ENCODE peak calls at places on chromosomes 7 and 10, in five cellular contexts. B is H1; U is heart right ventricle; O is CD8-positive, alpha-beta T cell; N is mammary epithelial cell. L is an unnamed sample. For H3K4me1, the result is how much of the 10 kb centered on the place peaks cover.

GRCh38 chr10:82653244-82653933 is 778.4 kb downstream of the NRG3 start:
- DNase-seq in U (no peak), O (no peak), B (peak), N (no peak), L (no peak)

GRCh38 chr7:23863209-23863798 is 153.3 kb downstream of the STK31 start:
- DNase-seq in B (no peak), N (peak), O (no peak), U (no peak), L (no peak)

GRCh38 chr7:6588566-6588965 is 1.3 kb upstream of the INTS15 start:
- DNase-seq in O (no peak), N (no peak), U (no peak), B (no peak), L (no peak)

GRCh38 chr10:69415049-69415448 is 1.7 kb downstream of the TACR2 start:
- DNase-seq in O (no peak), B (no peak), U (no peak), N (no peak), L (no peak)

GRCh38 chr10:31761156-31761555 is 167.5 kb downstream of the ARHGAP12 start:
- DNase-seq in B (no peak), O (no peak), U (no peak), N (no peak), L (no peak)

GRCh38 chr10:127937915-127938440 is 31.1 kb downstream of the PTPRE start:
- DNase-seq in O (no peak), U (no peak), N (no peak), B (no peak), L (no peak)

GRCh38 chr10:79498431-79498830 is 13.9 kb upstream of the EIF5AL1 start:
- DNase-seq in B (no peak), U (no peak), O (no peak), N (no peak), L (no peak)

GRCh38 chr7:45689011-45689796 is 115.0 kb downstream of the ADCY1 start:
- DNase-seq in O (no peak), N (peak), U (no peak), B (no peak), L (no peak)

GRCh38 chr7:64946772-64947171 is 43.7 kb downstream of the ZNF273 start:
- DNase-seq in U (no peak), O (no peak), B (no peak), N (no peak), L (no peak)

GRCh38 chr7:139976055-139976837 is 86.5 kb downstream of the PARP12 start:
- DNase-seq in B (no peak), U (no peak), O (no peak), N (no peak), L (no peak)

GRCh38 chr10:4623757-4624420 is 202.1 kb upstream of the AKR1E2 start:
- DNase-seq in N (peak), B (no peak), U (no peak), O (no peak), L (no peak)

GRCh38 chr7:24842029-24842428 is 84.8 kb upstream of the GSDME start:
- DNase-seq in U (no peak), O (no peak), N (no peak), B (no peak), L (no peak)

GRCh38 chr7:157667731-157668130 is 330.9 kb downstream of the DNAJB6 start:
- DNase-seq in B (no peak), N (no peak), O (no peak), U (no peak), L (peak)

GRCh38 chr10:58715056-58715455 is 202.4 kb downstream of the BICC1 start:
- DNase-seq in N (no peak), U (no peak), O (no peak), B (no peak), L (no peak)

GRCh38 chr10:77602913-77603528 is 34.6 kb downstream of the KCNMA1 start:
- DNase-seq in U (no peak), N (no peak), O (no peak), B (no peak), L (no peak)

GRCh38 chr7:127961787-127962463 is 69.3 kb downstream of the LRRC4 start:
- DNase-seq in N (no peak), U (no peak), O (no peak), B (no peak), L (no peak)

GRCh38 chr10:108913300-108913699 is 1010.0 kb downstream of the XPNPEP1 start:
- DNase-seq in O (no peak), B (no peak), N (no peak), U (no peak), L (no peak)

GRCh38 chr7:101986335-101986734 is 168.9 kb downstream of the CUX1 start:
- DNase-seq in U (no peak), B (no peak), N (no peak), O (no peak), L (peak)

GRCh38 chr10:31584098-31584631 is 265.1 kb downstream of the ZEB1 start:
- DNase-seq in U (peak), B (no peak), O (no peak), N (no peak), L (peak)

GRCh38 chr7:134991469-134992339 is 5.4 kb downstream of the AGBL3 start:
- DNase-seq in U (no peak), B (no peak), N (no peak), O (no peak), L (no peak)

GRCh38 chr7:44056681-44057080 is 8.7 kb downstream of the PGAM2 start:
- DNase-seq in N (no peak), B (no peak), U (no peak), O (no peak), L (no peak)

GRCh38 chr10:105352827-105353226 is 711.7 kb downstream of the SORCS3 start:
- DNase-seq in N (no peak), U (no peak), B (no peak), O (no peak), L (no peak)

GRCh38 chr10:1180836-1181235 is 124.7 kb downstream of the WDR37 start:
- DNase-seq in N (no peak), O (no peak), U (no peak), B (no peak), L (no peak)

GRCh38 chr10:80137926-80138325 is 5.4 kb downstream of the PLAC9 start:
- DNase-seq in O (no peak), U (no peak), N (no peak), B (no peak), L (no peak)

GRCh38 chr7:71497233-71497946 is 365.4 kb downstream of the GALNT17 start:
- DNase-seq in N (no peak), U (peak), O (no peak), B (no peak), L (no peak)

GRCh38 chr10:93916257-93917063 is 22.7 kb downstream of the SLC35G1 start:
- DNase-seq in U (no peak), N (peak), B (no peak), O (no peak), L (no peak)

GRCh38 chr7:22352812-22353340 is 4.1 kb downstream of the RAPGEF5 start:
- DNase-seq in N (no peak), U (no peak), B (no peak), O (no peak), L (no peak)

GRCh38 chr7:95365151-95365550 is 31.0 kb downstream of the PON3 start:
- DNase-seq in N (peak), B (no peak), O (no peak), U (no peak), L (no peak)

GRCh38 chr10:25036381-25036780 is 20.0 kb downstream of the THNSL1 start:
- DNase-seq in U (no peak), O (no peak), B (no peak), N (no peak), L (no peak)

GRCh38 chr7:28202222-28202621 is 21.6 kb upstream of the JAZF1 start:
- DNase-seq in U (no peak), O (no peak), B (no peak), N (no peak), L (no peak)
- H3K4me1 ChIP-seq in U (under half), O (under half), B (under half), N (under half), L (under half)

DNA sequence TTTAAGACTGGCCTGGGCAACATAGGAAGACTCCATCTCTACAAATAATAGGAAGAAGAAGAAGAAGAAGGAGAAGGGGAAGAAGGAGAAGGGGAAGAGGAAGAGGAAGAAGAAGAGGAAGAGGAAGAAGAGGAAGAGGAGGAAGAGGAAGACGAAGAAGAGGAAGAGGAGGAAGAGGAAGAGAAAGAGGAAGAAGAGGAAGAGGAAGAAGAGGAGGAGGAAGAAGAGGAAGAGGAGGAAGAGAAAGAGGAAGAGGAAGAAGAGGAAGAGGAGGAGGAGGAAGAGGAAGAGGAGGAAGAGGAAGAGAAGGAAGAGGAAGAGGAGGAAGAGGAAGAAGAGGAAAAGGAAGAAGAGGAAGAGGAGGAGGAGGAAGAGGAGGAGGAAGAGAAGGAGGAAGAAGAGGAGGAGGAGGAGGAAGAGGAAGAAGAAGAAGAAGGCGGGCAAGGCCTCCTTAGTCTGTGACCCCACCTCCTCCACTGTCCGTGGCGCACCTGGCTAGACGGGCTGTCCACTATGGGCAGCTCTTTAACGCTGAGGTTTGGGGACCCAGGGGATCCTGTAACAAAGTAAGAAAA is 28.8 kb upstream of the ZFAND2A start:
- DNase-seq in N (no peak), O (no peak), U (no peak), B (no peak), L (no peak)
- H3K4me1 ChIP-seq in N (under half), O (under half), U (under half), B (under half), L (under half)

GRCh38 chr7:129865932-129866214 is 86.9 kb downstream of the UBE2H start:
- DNase-seq in O (no peak), B (no peak), N (no peak), U (no peak), L (no peak)

GRCh38 chr7:129864042-129864441 is 88.7 kb downstream of the UBE2H start:
- DNase-seq in O (no peak), N (peak), B (no peak), U (no peak), L (no peak)

GRCh38 chr7:129862672-129863071 is 90.1 kb downstream of the UBE2H start:
- DNase-seq in O (no peak), B (no peak), U (no peak), N (no peak), L (no peak)

GRCh38 chr7:129866251-129866650 is 86.5 kb downstream of the UBE2H start:
- DNase-seq in N (no peak), U (no peak), O (no peak), B (no peak), L (no peak)

DNA sequence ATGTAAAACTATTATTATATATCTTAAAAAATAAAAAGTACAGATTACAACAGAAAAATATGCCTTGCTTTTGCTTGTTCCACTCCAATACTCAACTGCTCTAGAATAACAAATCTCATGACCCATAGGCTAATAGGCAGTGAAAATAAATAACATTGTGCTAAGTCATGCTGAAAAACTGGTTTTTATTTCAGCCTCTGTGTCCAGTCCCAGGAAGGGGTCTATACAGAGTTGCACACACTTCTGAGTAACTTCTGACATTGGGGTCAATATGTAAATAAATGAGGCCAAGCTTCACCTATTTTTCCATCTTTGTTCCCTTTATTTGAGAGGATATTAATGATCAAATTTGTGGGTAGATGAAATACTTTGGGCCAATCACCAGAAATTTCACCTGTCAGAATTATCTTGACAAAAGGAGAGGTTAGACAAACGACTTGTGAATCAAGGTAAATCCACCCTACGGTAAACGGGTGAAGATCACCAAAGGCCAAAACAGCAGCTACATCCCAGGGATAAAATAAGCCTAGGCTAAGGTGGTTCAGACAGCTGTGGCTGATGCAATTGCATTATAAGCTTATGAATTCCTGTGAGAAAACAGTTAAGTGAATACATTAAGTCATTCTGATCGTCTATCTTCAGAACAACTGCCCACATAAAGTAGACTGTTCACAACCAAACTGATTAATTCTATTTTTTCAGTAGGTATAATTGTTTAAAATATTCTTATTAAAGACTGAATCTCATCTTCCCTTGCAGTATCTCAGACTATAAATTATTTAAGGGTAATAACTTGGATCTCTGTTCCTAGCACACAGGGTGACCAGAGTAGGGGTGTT is 87.4 kb downstream of the UBE2H start:
- DNase-seq in U (no peak), N (no peak), O (no peak), B (no peak), L (no peak)
- H3K4me1 ChIP-seq in U (half or more), N (under half), O (under half), B (under half), L (under half)

GRCh38 chr10:91347529-91347928 is 62.6 kb upstream of the HECTD2 start:
- DNase-seq in N (peak), O (no peak), B (no peak), U (no peak), L (no peak)
- H3K4me1 ChIP-seq in N (under half), O (under half), B (under half), U (under half), L (under half)

DNA sequence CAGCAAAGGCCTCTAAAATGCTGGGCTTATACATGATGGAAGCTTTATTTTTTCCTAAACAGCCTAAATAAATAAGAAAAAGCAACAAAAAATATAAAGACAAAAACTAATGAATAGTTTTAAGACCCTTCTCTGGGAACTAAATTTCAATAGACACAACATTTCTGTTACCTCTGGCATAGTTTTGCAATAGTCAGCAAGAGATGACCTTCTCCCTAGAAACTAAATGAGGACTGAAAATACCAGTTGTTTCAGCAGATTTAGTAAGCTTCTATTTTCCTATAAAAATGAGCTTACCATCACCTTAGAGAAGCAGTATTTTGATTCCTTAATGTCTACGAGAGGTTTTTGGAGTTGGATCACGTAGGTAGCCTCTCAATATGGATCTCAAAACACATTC is 471.4 kb upstream of the NRP1 start:
- DNase-seq in B (no peak), N (no peak), U (no peak), O (no peak), L (no peak)
- H3K4me1 ChIP-seq in B (under half), N (under half), U (under half), O (under half), L (under half)

GRCh38 chr7:112263519-112263918 is 57.0 kb downstream of the ZNF277 start:
- DNase-seq in O (no peak), B (no peak), N (no peak), U (no peak), L (no peak)

GRCh38 chr7:112266595-112267270 is 60.2 kb downstream of the ZNF277 start:
- DNase-seq in O (no peak), N (peak), U (no peak), B (no peak), L (no peak)

GRCh38 chr7:112267944-112268691 is 61.6 kb downstream of the ZNF277 start:
- DNase-seq in B (no peak), U (no peak), N (no peak), O (no peak), L (no peak)

GRCh38 chr7:112262804-112263203 is 56.3 kb downstream of the ZNF277 start:
- DNase-seq in B (no peak), N (no peak), U (no peak), O (no peak), L (no peak)

DNA sequence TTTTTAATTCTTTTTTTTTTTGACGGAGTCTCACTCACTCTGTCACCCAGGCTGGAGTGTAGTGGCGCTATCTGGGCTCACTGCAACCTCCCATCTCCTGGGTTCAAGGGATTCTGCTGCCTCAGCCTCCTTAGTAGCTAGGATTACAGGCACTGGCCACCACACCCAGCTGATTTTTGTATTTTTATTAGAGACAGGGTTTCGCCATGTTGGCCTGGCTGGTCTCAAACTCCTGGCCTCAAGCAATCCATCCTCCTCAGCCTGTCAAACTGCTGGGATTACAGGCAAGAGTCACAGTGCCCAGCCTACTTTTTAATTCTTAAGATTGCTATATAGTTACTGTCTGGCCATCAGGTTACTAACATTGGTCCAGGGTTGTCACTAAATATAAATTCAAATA is 59.6 kb downstream of the ZNF277 start:
- DNase-seq in B (no peak), N (no peak), O (no peak), U (no peak), L (no peak)
- H3K4me1 ChIP-seq in B (under half), N (under half), O (under half), U (under half), L (under half)

GRCh38 chr10:29856295-29856694 is 203.1 kb downstream of the JCAD start:
- DNase-seq in O (no peak), N (no peak), U (no peak), B (no peak), L (no peak)

GRCh38 chr10:29860159-29860558 is 199.2 kb downstream of the JCAD start:
- DNase-seq in N (peak), U (no peak), B (no peak), O (no peak), L (no peak)

GRCh38 chr10:29859521-29860130 is 199.8 kb downstream of the JCAD start:
- DNase-seq in N (peak), O (no peak), U (no peak), B (no peak), L (no peak)

GRCh38 chr10:29857843-29858242 is 201.5 kb downstream of the JCAD start:
- DNase-seq in U (no peak), O (no peak), B (no peak), N (no peak), L (no peak)

DNA sequence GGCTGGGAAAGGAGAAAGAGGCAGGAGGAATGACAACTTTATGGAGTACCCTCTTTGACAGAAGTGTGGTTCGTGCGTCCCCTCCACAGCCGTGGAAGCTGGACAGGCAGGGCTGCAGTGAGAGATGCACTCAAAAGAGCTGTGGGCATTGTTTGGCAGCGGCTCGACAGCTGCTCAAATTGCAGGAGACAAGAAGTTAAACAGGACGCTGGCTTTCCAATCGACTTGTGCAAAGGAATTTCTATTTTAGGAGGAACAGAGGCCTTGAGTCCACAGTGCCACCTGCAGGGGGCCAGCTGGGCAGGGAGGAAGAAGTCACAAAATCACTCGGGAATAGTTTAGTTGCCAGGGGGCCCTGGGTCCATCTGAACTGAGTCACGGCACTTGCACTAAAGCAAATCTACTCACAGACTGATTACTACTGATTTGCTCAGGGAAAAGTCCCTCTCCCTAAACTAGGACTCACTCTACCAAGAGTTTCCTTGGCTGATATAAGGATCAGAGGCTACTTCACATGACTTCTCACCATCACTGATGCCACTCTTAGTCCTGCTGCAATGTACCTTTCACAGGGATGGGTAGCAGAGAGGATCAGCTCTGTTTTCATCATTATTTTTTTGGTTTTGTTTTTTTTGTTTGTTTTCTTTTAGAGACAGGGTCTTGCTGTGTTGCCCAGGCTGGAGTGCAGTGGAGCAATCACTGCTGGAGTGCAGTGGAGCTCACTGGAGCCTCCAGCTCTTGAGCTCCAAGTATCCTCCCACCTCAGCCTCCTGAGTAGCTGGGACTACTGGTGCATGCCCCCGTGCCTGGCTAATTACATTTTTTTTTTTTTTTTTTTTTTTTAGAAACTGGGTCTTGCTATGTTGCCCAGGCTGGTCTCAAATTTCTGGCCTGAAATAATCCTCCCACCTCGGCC is 200.8 kb downstream of the JCAD start:
- DNase-seq in U (peak), O (no peak), B (peak), N (peak), L (peak)
- H3K4me1 ChIP-seq in U (under half), O (under half), B (under half), N (under half), L (under half)

GRCh38 chr7:131281649-131282048 is 46.0 kb upstream of the MKLN1 start:
- DNase-seq in N (no peak), B (no peak), O (no peak), U (no peak), L (no peak)
- H3K4me1 ChIP-seq in N (under half), B (under half), O (under half), U (under half), L (under half)

DNA sequence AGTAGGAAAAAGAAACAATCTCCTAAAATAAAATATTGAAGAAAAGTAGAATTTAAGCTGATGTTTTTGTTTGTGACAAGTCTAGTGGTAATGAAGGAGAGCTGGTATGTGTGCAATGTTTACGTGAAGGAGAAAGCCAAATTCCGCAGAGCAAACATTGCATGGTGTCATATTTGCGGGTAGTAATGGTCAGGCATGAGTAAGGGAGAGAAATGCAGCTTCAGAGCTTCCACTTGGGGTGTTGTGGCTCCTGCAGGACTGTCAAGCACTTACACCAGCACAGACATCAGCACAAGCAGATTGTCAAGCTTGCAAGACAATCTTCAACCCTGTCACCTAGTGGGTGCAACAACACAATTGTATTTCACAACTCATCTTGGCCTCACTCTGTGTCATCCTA is 136.5 kb upstream of the ETV1 start:
- DNase-seq in N (no peak), B (no peak), U (no peak), O (no peak), L (no peak)
- H3K4me1 ChIP-seq in N (under half), B (under half), U (under half), O (under half), L (under half)

L was measured in left lung.